ENCODE peak calls at places on chromosome 1, in six cellular contexts. One of them, this sample, is unnamed.

GRCh38 chr1:205766038-205766437 is 9.2 kb downstream of the RAB29 start:
- DNase-seq in body of pancreas: no peak
- DNase-seq in right lobe of liver: no peak
- DNase-seq in adrenal gland: no peak
- DNase-seq in endothelial cell of umbilical vein: peak; percentile 19
- DNase-seq in IMR-90: peak; percentile 72
- DNase-seq in this sample: peak; percentile 26

GRCh38 chr1:42192106-42192505 is 27.6 kb upstream of the GUCA2A start:
- DNase-seq in body of pancreas: no peak
- DNase-seq in right lobe of liver: no peak
- DNase-seq in adrenal gland: no peak
- DNase-seq in endothelial cell of umbilical vein: no peak
- DNase-seq in IMR-90: no peak
- DNase-seq in this sample: no peak

GRCh38 chr1:44810101-44810761 is 1.9 kb downstream of the BTBD19 start:
- DNase-seq in body of pancreas: peak; percentile 80
- DNase-seq in right lobe of liver: peak; percentile 69
- DNase-seq in adrenal gland: peak; percentile 86
- DNase-seq in endothelial cell of umbilical vein: peak; percentile 32
- DNase-seq in IMR-90: no peak
- DNase-seq in this sample: no peak

GRCh38 chr1:184914149-184914548 is 60.2 kb downstream of the NIBAN1 start:
- DNase-seq in body of pancreas: no peak
- DNase-seq in right lobe of liver: no peak
- DNase-seq in adrenal gland: no peak
- DNase-seq in endothelial cell of umbilical vein: no peak
- DNase-seq in IMR-90: no peak
- DNase-seq in this sample: no peak

GRCh38 chr1:6918286-6918907 is 133.1 kb downstream of the CAMTA1 start:
- DNase-seq in body of pancreas: no peak
- DNase-seq in right lobe of liver: no peak
- DNase-seq in adrenal gland: no peak
- DNase-seq in endothelial cell of umbilical vein: no peak
- DNase-seq in IMR-90: no peak
- DNase-seq in this sample: no peak

GRCh38 chr1:178639326-178639725 is 85.7 kb upstream of the RALGPS2 start:
- DNase-seq in body of pancreas: no peak
- DNase-seq in right lobe of liver: no peak
- DNase-seq in adrenal gland: no peak
- DNase-seq in endothelial cell of umbilical vein: no peak
- DNase-seq in IMR-90: peak; percentile 44
- DNase-seq in this sample: no peak

GRCh38 chr1:179785025-179785424 is 41.9 kb downstream of the FAM163A start:
- DNase-seq in body of pancreas: no peak
- DNase-seq in right lobe of liver: no peak
- DNase-seq in adrenal gland: peak; percentile 71
- DNase-seq in endothelial cell of umbilical vein: no peak
- DNase-seq in IMR-90: no peak
- DNase-seq in this sample: no peak

GRCh38 chr1:184822267-184822666 is 67.6 kb upstream of the EDEM3 start:
- DNase-seq in body of pancreas: no peak
- DNase-seq in right lobe of liver: no peak
- DNase-seq in adrenal gland: no peak
- DNase-seq in endothelial cell of umbilical vein: no peak
- DNase-seq in IMR-90: no peak
- DNase-seq in this sample: no peak

GRCh38 chr1:26094677-26095383 is 16.8 kb upstream of the PDIK1L start:
- DNase-seq in body of pancreas: peak; percentile 40
- DNase-seq in right lobe of liver: peak; percentile 40
- DNase-seq in adrenal gland: peak; percentile 69
- DNase-seq in endothelial cell of umbilical vein: no peak
- DNase-seq in IMR-90: no peak
- DNase-seq in this sample: peak; percentile 23

GRCh38 chr1:94265011-94265422 is 27.6 kb upstream of the ARHGAP29 start:
- DNase-seq in body of pancreas: no peak
- DNase-seq in right lobe of liver: no peak
- DNase-seq in adrenal gland: no peak
- DNase-seq in endothelial cell of umbilical vein: peak; percentile 86
- DNase-seq in IMR-90: no peak
- DNase-seq in this sample: no peak

GRCh38 chr1:187051618-187052232 is 223.0 kb downstream of the PLA2G4A start:
- DNase-seq in body of pancreas: peak; percentile 6
- DNase-seq in right lobe of liver: no peak
- DNase-seq in adrenal gland: no peak
- DNase-seq in endothelial cell of umbilical vein: peak; percentile 62
- DNase-seq in IMR-90: peak; percentile 58
- DNase-seq in this sample: no peak

GRCh38 chr1:234933031-234933430 is 195.6 kb downstream of the TOMM20 start:
- DNase-seq in body of pancreas: no peak
- DNase-seq in right lobe of liver: peak; percentile 62
- DNase-seq in adrenal gland: peak; percentile 88
- DNase-seq in endothelial cell of umbilical vein: no peak
- DNase-seq in IMR-90: no peak
- DNase-seq in this sample: no peak

GRCh38 chr1:121522061-121522759 is 337.4 kb downstream of the SRGAP2C start:
- DNase-seq in body of pancreas: peak; percentile 90
- DNase-seq in right lobe of liver: peak; percentile 53
- DNase-seq in adrenal gland: no peak
- DNase-seq in endothelial cell of umbilical vein: no peak
- DNase-seq in IMR-90: no peak
- DNase-seq in this sample: no peak

GRCh38 chr1:166869318-166870099 is 6.6 kb downstream of the TADA1 start:
- DNase-seq in body of pancreas: no peak
- DNase-seq in right lobe of liver: no peak
- DNase-seq in adrenal gland: no peak
- DNase-seq in endothelial cell of umbilical vein: no peak
- DNase-seq in IMR-90: no peak
- DNase-seq in this sample: no peak

GRCh38 chr1:7230896-7231210 is 445.6 kb downstream of the CAMTA1 start:
- DNase-seq in body of pancreas: no peak
- DNase-seq in right lobe of liver: no peak
- DNase-seq in adrenal gland: peak; percentile 39
- DNase-seq in endothelial cell of umbilical vein: no peak
- DNase-seq in IMR-90: no peak
- DNase-seq in this sample: no peak

GRCh38 chr1:3454811-3455618 is 550 bp downstream of the ARHGEF16 start:
- DNase-seq in body of pancreas: peak; percentile 56
- DNase-seq in right lobe of liver: peak; percentile 76
- DNase-seq in adrenal gland: no peak
- DNase-seq in endothelial cell of umbilical vein: no peak
- DNase-seq in IMR-90: no peak
- DNase-seq in this sample: no peak

GRCh38 chr1:26168410-26169167 is at the start of gene C1orf232:
- DNase-seq in body of pancreas: no peak
- DNase-seq in right lobe of liver: no peak
- DNase-seq in adrenal gland: peak; percentile 62
- DNase-seq in endothelial cell of umbilical vein: no peak
- DNase-seq in IMR-90: no peak
- DNase-seq in this sample: no peak

GRCh38 chr1:11158720-11159321 is 30.3 kb upstream of the ANGPTL7 start:
- DNase-seq in body of pancreas: peak; percentile 11
- DNase-seq in right lobe of liver: no peak
- DNase-seq in adrenal gland: no peak
- DNase-seq in endothelial cell of umbilical vein: peak; percentile 45
- DNase-seq in IMR-90: peak; percentile 97
- DNase-seq in this sample: no peak

GRCh38 chr1:161929137-161929536 is 94.5 kb downstream of the OLFML2B start:
- DNase-seq in body of pancreas: no peak
- DNase-seq in right lobe of liver: no peak
- DNase-seq in adrenal gland: no peak
- DNase-seq in endothelial cell of umbilical vein: no peak
- DNase-seq in IMR-90: no peak
- DNase-seq in this sample: no peak

GRCh38 chr1:217332426-217333065 is 298.3 kb downstream of the GPATCH2 start:
- DNase-seq in body of pancreas: no peak
- DNase-seq in right lobe of liver: no peak
- DNase-seq in adrenal gland: no peak
- DNase-seq in endothelial cell of umbilical vein: no peak
- DNase-seq in IMR-90: no peak
- DNase-seq in this sample: no peak

GRCh38 chr1:29452463-29453230 is 216.3 kb downstream of the PTPRU start:
- DNase-seq in body of pancreas: no peak
- DNase-seq in right lobe of liver: no peak
- DNase-seq in adrenal gland: no peak
- DNase-seq in endothelial cell of umbilical vein: no peak
- DNase-seq in IMR-90: no peak
- DNase-seq in this sample: no peak

GRCh38 chr1:42680921-42681683 is 1.1 kb upstream of the YBX1 start:
- DNase-seq in body of pancreas: no peak
- DNase-seq in right lobe of liver: no peak
- DNase-seq in adrenal gland: no peak
- DNase-seq in endothelial cell of umbilical vein: peak; percentile 58
- DNase-seq in IMR-90: no peak
- DNase-seq in this sample: no peak

GRCh38 chr1:218468707-218469106 is 123.6 kb downstream of the TGFB2 start:
- DNase-seq in body of pancreas: no peak
- DNase-seq in right lobe of liver: no peak
- DNase-seq in adrenal gland: no peak
- DNase-seq in endothelial cell of umbilical vein: peak; percentile 27
- DNase-seq in IMR-90: no peak
- DNase-seq in this sample: no peak

GRCh38 chr1:230137328-230137815 is 70.3 kb downstream of the GALNT2 start:
- DNase-seq in body of pancreas: no peak
- DNase-seq in right lobe of liver: no peak
- DNase-seq in adrenal gland: no peak
- DNase-seq in endothelial cell of umbilical vein: no peak
- DNase-seq in IMR-90: no peak
- DNase-seq in this sample: no peak

GRCh38 chr1:17768651-17769241 is 13.6 kb downstream of the ACTL8 start:
- DNase-seq in body of pancreas: peak; percentile 54
- DNase-seq in right lobe of liver: no peak
- DNase-seq in adrenal gland: no peak
- DNase-seq in endothelial cell of umbilical vein: no peak
- DNase-seq in IMR-90: peak; percentile 92
- DNase-seq in this sample: peak; percentile 61

GRCh38 chr1:225760531-225760930 is 17.1 kb upstream of the SRP9 start:
- DNase-seq in body of pancreas: no peak
- DNase-seq in right lobe of liver: no peak
- DNase-seq in adrenal gland: peak; percentile 45
- DNase-seq in endothelial cell of umbilical vein: no peak
- DNase-seq in IMR-90: no peak
- DNase-seq in this sample: no peak

GRCh38 chr1:173329747-173330146 is 122.6 kb upstream of the TNFSF4 start:
- DNase-seq in body of pancreas: no peak
- DNase-seq in right lobe of liver: no peak
- DNase-seq in adrenal gland: no peak
- DNase-seq in endothelial cell of umbilical vein: no peak
- DNase-seq in IMR-90: peak; percentile 82
- DNase-seq in this sample: no peak

GRCh38 chr1:94225845-94226244 is 11.5 kb downstream of the ARHGAP29 start:
- DNase-seq in body of pancreas: no peak
- DNase-seq in right lobe of liver: no peak
- DNase-seq in adrenal gland: no peak
- DNase-seq in endothelial cell of umbilical vein: no peak
- DNase-seq in IMR-90: no peak
- DNase-seq in this sample: no peak

GRCh38 chr1:10514490-10515235 is 39.9 kb downstream of the PEX14 start:
- DNase-seq in body of pancreas: no peak
- DNase-seq in right lobe of liver: no peak
- DNase-seq in adrenal gland: no peak
- DNase-seq in endothelial cell of umbilical vein: no peak
- DNase-seq in IMR-90: peak; percentile 61
- DNase-seq in this sample: no peak

GRCh38 chr1:902023-902422 is 21.7 kb upstream of the SAMD11 start:
- DNase-seq in body of pancreas: no peak
- DNase-seq in right lobe of liver: no peak
- DNase-seq in adrenal gland: no peak
- DNase-seq in endothelial cell of umbilical vein: no peak
- DNase-seq in IMR-90: no peak
- DNase-seq in this sample: no peak

GRCh38 chr1:109107785-109108184 is 6.1 kb upstream of the ELAPOR1 start:
- DNase-seq in body of pancreas: no peak
- DNase-seq in right lobe of liver: no peak
- DNase-seq in adrenal gland: no peak
- DNase-seq in endothelial cell of umbilical vein: no peak
- DNase-seq in IMR-90: no peak
- DNase-seq in this sample: no peak

GRCh38 chr1:181149326-181150000 is 61.0 kb downstream of the IER5 start:
- DNase-seq in body of pancreas: no peak
- DNase-seq in right lobe of liver: no peak
- DNase-seq in adrenal gland: peak; percentile 50
- DNase-seq in endothelial cell of umbilical vein: no peak
- DNase-seq in IMR-90: no peak
- DNase-seq in this sample: no peak

GRCh38 chr1:203627819-203628184 is 1.2 kb downstream of the ATP2B4 start:
- DNase-seq in body of pancreas: peak; percentile 24
- DNase-seq in right lobe of liver: no peak
- DNase-seq in adrenal gland: peak; percentile 68
- DNase-seq in endothelial cell of umbilical vein: peak; percentile 59
- DNase-seq in IMR-90: no peak
- DNase-seq in this sample: no peak
- TF ChIP-seq POLR2A in body of pancreas: no peak
- TF ChIP-seq POLR2A in right lobe of liver: no peak
- TF ChIP-seq POLR2A in adrenal gland: no peak
- TF ChIP-seq POLR2A in endothelial cell of umbilical vein: no peak
- TF ChIP-seq POLR2A in IMR-90: no peak
- TF ChIP-seq POLR2A in this sample: no peak

GRCh38 chr1:32331549-32331948 is 4.5 kb downstream of the MARCKSL1 start:
- DNase-seq in body of pancreas: no peak
- DNase-seq in right lobe of liver: no peak
- DNase-seq in adrenal gland: no peak
- DNase-seq in endothelial cell of umbilical vein: no peak
- DNase-seq in IMR-90: no peak
- DNase-seq in this sample: no peak
- TF ChIP-seq POLR2A in body of pancreas: no peak
- TF ChIP-seq POLR2A in right lobe of liver: no peak
- TF ChIP-seq POLR2A in adrenal gland: no peak
- TF ChIP-seq POLR2A in endothelial cell of umbilical vein: no peak
- TF ChIP-seq POLR2A in IMR-90: no peak
- TF ChIP-seq POLR2A in this sample: no peak

DNA sequence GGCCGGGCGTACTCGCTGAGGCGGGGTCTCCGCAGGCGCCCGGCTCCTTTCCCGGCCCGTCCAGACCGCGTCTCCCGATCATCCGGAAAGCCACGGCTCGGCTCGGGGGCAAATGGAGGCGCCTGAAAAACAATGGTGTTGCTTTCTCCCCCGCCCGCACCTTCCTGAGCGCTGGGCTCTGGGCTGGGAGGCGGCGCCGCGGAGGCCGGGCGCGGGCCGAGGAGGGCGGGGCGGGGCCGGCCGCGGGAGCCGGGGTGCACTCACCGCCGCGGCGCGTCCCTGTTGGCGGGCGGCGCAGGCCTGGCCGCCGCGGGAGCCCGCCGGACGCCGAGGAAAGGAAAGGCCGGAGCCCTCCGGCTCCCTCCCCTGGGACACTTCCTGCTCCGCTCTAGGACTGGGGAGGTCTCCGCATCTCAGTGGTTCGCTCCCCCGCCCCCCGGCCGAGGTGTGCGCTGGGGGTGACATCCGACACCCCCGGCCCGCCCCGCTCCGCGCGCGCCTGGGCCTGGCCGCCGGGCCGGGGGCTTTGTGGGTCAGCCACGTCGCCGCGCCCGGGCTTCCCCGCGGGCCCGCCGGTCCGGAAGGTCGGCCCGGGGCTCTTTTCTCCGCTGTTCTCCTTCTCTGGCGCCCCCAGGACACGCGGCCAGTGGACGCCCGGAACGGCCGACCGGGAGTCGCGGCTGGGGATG is at the start of gene ZNF496:
- DNase-seq in body of pancreas: peak; percentile 89
- DNase-seq in right lobe of liver: peak; percentile 78
- DNase-seq in adrenal gland: peak; percentile 84
- DNase-seq in endothelial cell of umbilical vein: peak; percentile 78
- DNase-seq in IMR-90: peak; percentile 88
- DNase-seq in this sample: peak; percentile 79
- TF ChIP-seq POLR2A in body of pancreas: peak; percentile 32
- TF ChIP-seq POLR2A in right lobe of liver: no peak
- TF ChIP-seq POLR2A in adrenal gland: no peak
- TF ChIP-seq POLR2A in endothelial cell of umbilical vein: peak; percentile 37
- TF ChIP-seq POLR2A in IMR-90: peak; percentile 27
- TF ChIP-seq POLR2A in this sample: peak; percentile 39

GRCh38 chr1:101908980-101909379 is 87.7 kb downstream of the OLFM3 start:
- DNase-seq in body of pancreas: no peak
- DNase-seq in right lobe of liver: no peak
- DNase-seq in adrenal gland: no peak
- DNase-seq in endothelial cell of umbilical vein: no peak
- DNase-seq in IMR-90: no peak
- DNase-seq in this sample: no peak
- TF ChIP-seq POLR2A in body of pancreas: no peak
- TF ChIP-seq POLR2A in right lobe of liver: no peak
- TF ChIP-seq POLR2A in adrenal gland: no peak
- TF ChIP-seq POLR2A in endothelial cell of umbilical vein: no peak
- TF ChIP-seq POLR2A in IMR-90: no peak
- TF ChIP-seq POLR2A in this sample: no peak

This sample was measured in H54.